ENCODE peak calls at places on chromosomes 3 and 15, in four cellular contexts. F, X, K and T are unnamed samples.

GRCh38 chr15:59298255-59298856 is 74.3 kb downstream of the MYO1E start:
- DNase-seq in K (no peak), F (no peak), X (peak), T (peak)

GRCh38 chr3:188194327-188194726 is 40.4 kb downstream of the LPP start:
- DNase-seq in X (peak), K (no peak), F (no peak), T (no peak)

GRCh38 chr15:72758195-72758594 is 25.4 kb downstream of the ADPGK start:
- DNase-seq in F (no peak), K (no peak), X (peak), T (no peak)

GRCh38 chr15:96514607-96515285 is 184.2 kb downstream of the NR2F2 start:
- DNase-seq in F (no peak), X (no peak), K (no peak), T (no peak)

GRCh38 chr3:105444725-105445124 is 78.0 kb downstream of the ALCAM start:
- DNase-seq in X (peak), F (no peak), K (no peak), T (no peak)

GRCh38 chr15:60004019-60004845 is at the start of gene FOXB1:
- DNase-seq in K (peak), F (peak), X (no peak), T (no peak)

GRCh38 chr3:127803619-127804018 is 18.7 kb downstream of the MGLL start:
- DNase-seq in K (no peak), F (no peak), X (peak), T (peak)

GRCh38 chr15:22253676-22254408 is 173.5 kb downstream of the OR4M2 start:
- DNase-seq in X (no peak), K (no peak), F (no peak), T (no peak)

DNA sequence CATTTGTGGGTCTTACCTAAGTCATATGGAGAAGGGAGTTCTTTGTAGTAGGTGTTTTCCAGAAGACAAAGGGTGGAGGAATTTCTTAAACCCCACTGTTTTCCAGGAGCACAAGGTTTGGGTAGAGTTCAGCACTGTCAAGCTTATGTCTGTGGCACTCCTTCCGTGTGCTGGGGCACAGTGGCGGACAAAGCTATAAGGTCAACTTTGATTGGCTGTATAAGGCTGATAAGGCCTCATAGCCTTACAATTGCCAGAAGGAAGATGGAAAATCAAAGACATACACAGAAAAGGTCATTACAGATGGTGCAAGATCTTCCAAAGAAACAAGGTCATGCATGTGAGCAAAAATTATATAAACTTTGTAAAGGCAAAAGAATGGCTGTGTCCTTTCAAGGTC is 3.5 kb upstream of the LYSMD4 start:
- DNase-seq in K (no peak), X (no peak), F (no peak), T (no peak)
- H2AFZ ChIP-seq in K (no peak), X (no peak), F (no peak), T (no peak)

DNA sequence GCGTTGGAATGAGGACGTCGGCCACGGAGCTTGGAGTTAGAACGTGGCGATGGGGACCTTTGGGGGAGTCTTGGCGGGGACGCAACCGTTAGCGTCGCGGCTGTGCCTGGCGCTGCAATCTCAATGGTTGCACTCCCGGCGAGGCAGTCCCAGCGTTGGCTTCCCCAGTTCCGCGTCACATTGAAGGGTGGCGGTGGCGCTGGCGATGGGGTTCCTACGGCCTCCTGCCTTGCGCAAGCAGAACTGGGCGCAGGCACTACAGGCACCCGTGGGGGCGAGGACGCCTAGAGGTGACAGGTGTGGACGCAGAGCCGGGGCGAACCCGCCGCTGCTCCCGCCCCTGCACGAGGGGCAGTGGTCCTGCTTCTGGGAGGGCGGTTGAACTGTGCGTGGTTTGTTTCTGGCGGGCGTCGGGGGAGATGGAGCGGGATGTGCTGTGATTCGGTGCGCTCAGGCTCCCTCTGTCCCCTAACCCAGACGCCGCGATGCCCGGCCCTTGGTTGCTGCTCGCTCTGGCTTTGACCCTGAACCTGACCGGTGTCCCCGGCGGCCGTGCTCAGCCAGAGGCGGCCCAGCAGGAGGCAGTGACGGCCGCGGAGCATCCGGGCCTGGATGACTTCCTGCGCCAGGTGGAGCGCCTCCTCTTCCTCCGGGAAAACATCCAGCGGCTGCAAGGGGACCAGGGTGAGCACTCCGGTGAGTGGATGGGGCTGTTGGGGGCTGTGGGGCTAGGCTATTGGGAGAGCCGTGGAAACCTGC is 991 bp downstream of the TRH start:
- DNase-seq in F (peak), X (no peak), K (no peak), T (no peak)
- H2AFZ ChIP-seq in F (peak), X (no peak), K (peak), T (no peak)

GRCh38 chr15:66356359-66357236 is at the start of gene TIPIN:
- DNase-seq in F (peak), K (peak), X (peak), T (peak)
- H2AFZ ChIP-seq in F (peak), K (peak), X (peak), T (no peak)

GRCh38 chr15:69394556-69395282 is 19.4 kb upstream of the KIF23 start:
- DNase-seq in K (peak), F (peak), X (peak), T (peak)

GRCh38 chr15:69395991-69396390 is 18.2 kb upstream of the KIF23 start:
- DNase-seq in X (no peak), K (no peak), F (no peak), T (no peak)

GRCh38 chr15:69400850-69401249 is 13.3 kb upstream of the KIF23 start:
- DNase-seq in K (no peak), F (no peak), X (peak), T (no peak)

GRCh38 chr15:69395460-69395859 is 18.7 kb upstream of the KIF23 start:
- DNase-seq in K (no peak), X (no peak), F (peak), T (no peak)

GRCh38 chr15:69398541-69398940 is 15.6 kb upstream of the KIF23 start:
- DNase-seq in K (no peak), F (no peak), X (no peak), T (no peak)
- H2AFZ ChIP-seq in K (no peak), F (no peak), X (no peak), T (no peak)

GRCh38 chr3:10265833-10266232 is 17.6 kb downstream of the TATDN2 start:
- DNase-seq in K (no peak), F (no peak), X (no peak), T (no peak)

GRCh38 chr3:10260211-10260701 is 12.0 kb downstream of the TATDN2 start:
- DNase-seq in K (no peak), X (no peak), F (no peak), T (no peak)

GRCh38 chr3:10259798-10260197 is 11.5 kb downstream of the TATDN2 start:
- DNase-seq in X (no peak), K (no peak), F (no peak), T (no peak)

GRCh38 chr3:10262027-10262426 is 13.8 kb downstream of the TATDN2 start:
- DNase-seq in K (no peak), F (no peak), X (no peak), T (no peak)

GRCh38 chr3:10263549-10264363 is 15.5 kb downstream of the TATDN2 start:
- DNase-seq in X (peak), K (no peak), F (peak), T (peak)
- H2AFZ ChIP-seq in X (no peak), K (no peak), F (peak), T (no peak)

GRCh38 chr15:35850284-35850683 is 304.3 kb upstream of the DPH6 start:
- DNase-seq in F (no peak), K (no peak), X (no peak), T (no peak)
- H2AFZ ChIP-seq in F (peak), K (no peak), X (no peak), T (no peak)

GRCh38 chr15:88400591-88400990 is 66.6 kb downstream of the MRPL46 start:
- DNase-seq in K (no peak), F (no peak), X (no peak), T (no peak)

GRCh38 chr15:88401269-88401971 is 65.8 kb downstream of the MRPL46 start:
- DNase-seq in K (no peak), F (no peak), X (no peak), T (no peak)

GRCh38 chr15:88403461-88403860 is 63.7 kb downstream of the MRPL46 start:
- DNase-seq in F (no peak), K (no peak), X (no peak), T (no peak)

GRCh38 chr15:88400069-88400468 is 67.1 kb downstream of the MRPL46 start:
- DNase-seq in F (no peak), K (no peak), X (no peak), T (no peak)

DNA sequence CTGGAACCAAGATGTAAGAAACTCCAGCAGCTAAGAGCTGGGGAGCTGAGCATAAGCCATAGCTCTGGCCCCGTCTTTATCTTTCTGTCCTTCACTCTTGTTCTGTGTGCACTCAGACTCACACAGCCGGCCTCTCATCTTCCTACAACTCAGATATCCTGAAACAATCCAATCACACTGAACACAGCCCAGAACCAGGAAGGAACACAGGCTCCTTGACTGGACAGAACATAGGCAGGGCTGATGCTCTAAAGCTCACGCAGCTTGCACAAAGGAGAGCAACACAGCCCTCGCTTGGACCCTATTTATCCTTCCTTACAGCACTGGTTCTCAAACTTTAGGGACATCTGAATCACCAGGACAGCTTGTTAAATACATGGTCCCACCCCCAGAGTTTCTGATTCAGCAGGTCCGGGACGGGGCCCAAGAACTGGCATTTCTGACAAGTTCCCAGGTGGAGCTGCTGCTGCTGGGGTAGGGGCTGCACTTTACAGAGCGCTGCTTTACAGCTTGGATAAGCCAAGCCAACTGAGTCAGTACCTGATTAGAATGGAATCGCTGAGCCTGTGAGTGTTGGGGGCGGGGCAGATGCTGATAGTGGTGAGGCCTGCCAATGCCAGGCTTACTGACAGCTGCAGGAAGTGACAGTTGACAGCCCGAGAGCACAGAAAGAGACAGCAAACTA is 65.1 kb downstream of the MRPL46 start:
- DNase-seq in F (no peak), K (no peak), X (no peak), T (no peak)
- H2AFZ ChIP-seq in F (no peak), K (no peak), X (no peak), T (no peak)